ENCODE peak calls at places on chromosomes 5 and 9, in nine cellular contexts. J is coronary artery, U is heart left ventricle, R is SK-N-SH, K is mesenchymal stem cell, G is Peyer's patch, P is AG10803, A is mammary epithelial cell, V is choroid plexus epithelial cell. E is an unnamed sample.

GRCh38 chr5:1437452-1437851 is 7.8 kb downstream of the SLC6A3 start:
- DNase-seq in U (no peak), J (peak; percentile 50), K (peak; percentile 24), G (no peak), R (peak; percentile 42), A (peak; percentile 9), P (peak; percentile 23), V (peak; percentile 16), E (peak; percentile 51)

GRCh38 chr9:5518061-5518936 is 8.0 kb downstream of the PDCD1LG2 start:
- DNase-seq in J (no peak), R (no peak), V (no peak), A (no peak), K (no peak), G (no peak), U (no peak), P (peak; percentile 67), E (peak; percentile 69)

GRCh38 chr5:72096602-72097205 is 10.6 kb upstream of the MAP1B start:
- DNase-seq in K (peak; percentile 25), P (no peak), J (no peak), V (no peak), R (no peak), U (no peak), A (peak; percentile 25), G (no peak), E (no peak)

GRCh38 chr5:74206571-74207550 is 433.7 kb downstream of the ENC1 start:
- DNase-seq in J (no peak), G (no peak), P (peak; percentile 90), A (peak; percentile 83), V (peak; percentile 80), K (no peak), R (peak; percentile 35), U (peak; percentile 34), E (peak; percentile 79)

GRCh38 chr9:69546265-69546664 is 125.9 kb downstream of the APBA1 start:
- DNase-seq in V (no peak), G (no peak), P (peak; percentile 16), U (no peak), K (no peak), J (no peak), A (no peak), R (peak; percentile 53), E (peak; percentile 33)

GRCh38 chr9:6549106-6549505 is 96.4 kb downstream of the GLDC start:
- DNase-seq in J (no peak), G (no peak), K (no peak), U (no peak), V (no peak), R (peak; percentile 45), A (no peak), P (no peak), E (no peak)

GRCh38 chr5:14628346-14628745 is 36.2 kb upstream of the OTULIN start:
- DNase-seq in U (peak; percentile 34), R (no peak), A (peak; percentile 40), P (peak; percentile 43), J (no peak), K (peak; percentile 63), G (no peak), V (peak; percentile 76), E (peak; percentile 56)

GRCh38 chr9:71725590-71726338 is 42.5 kb downstream of the CEMIP2 start:
- DNase-seq in G (no peak), U (no peak), A (peak; percentile 96), V (peak; percentile 75), J (no peak), K (peak; percentile 90), R (no peak), P (peak; percentile 49), E (peak; percentile 83)

GRCh38 chr9:132002827-132003704 is 76.6 kb downstream of the MED27 start:
- DNase-seq in J (no peak), U (no peak), K (no peak), V (no peak), G (no peak), P (no peak), A (no peak), R (no peak), E (peak; percentile 27)

GRCh38 chr9:107945961-107946360 is 456.4 kb upstream of the KLF4 start:
- DNase-seq in G (no peak), R (no peak), J (no peak), P (peak; percentile 21), A (no peak), K (no peak), U (no peak), V (no peak), E (no peak)

GRCh38 chr5:173745123-173745522 is 128.7 kb upstream of the BOD1 start:
- DNase-seq in R (peak; percentile 51), K (no peak), V (no peak), A (no peak), P (no peak), J (no peak), G (peak; percentile 77), U (no peak), E (no peak)

GRCh38 chr9:23707249-23707648 is 118.8 kb downstream of the ELAVL2 start:
- DNase-seq in A (no peak), K (no peak), J (no peak), V (no peak), P (no peak), G (no peak), U (no peak), R (no peak), E (no peak)

GRCh38 chr5:81292130-81292529 is 9.3 kb upstream of the ZCCHC9 start:
- DNase-seq in J (no peak), A (no peak), P (no peak), K (no peak), V (no peak), R (no peak), U (no peak), G (no peak), E (no peak)

DNA sequence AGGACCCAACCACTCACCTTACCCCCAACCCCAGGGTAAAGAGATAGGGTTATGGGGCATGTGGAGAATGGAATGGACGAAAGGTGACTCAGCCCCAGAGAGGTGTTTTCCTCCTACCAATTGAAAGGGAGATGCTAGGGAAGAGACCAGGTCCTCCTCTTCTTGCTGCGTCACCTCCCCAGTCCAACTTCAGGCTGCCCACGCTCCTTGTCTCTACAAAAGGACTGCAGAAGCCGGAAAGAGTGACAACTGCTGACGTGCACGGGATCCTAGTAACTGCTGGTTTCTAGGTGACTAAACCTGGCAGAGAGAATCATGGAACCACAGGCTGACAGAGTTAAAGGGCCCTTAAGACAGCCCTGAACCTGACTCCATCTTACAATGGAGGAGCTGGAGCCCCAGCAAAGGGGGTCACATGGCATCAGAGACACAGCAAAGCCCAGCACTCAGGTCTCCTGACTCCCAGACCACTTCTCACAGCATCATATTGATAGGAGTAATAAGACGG is 2.2 kb downstream of the GPX3 start:
- DNase-seq in R (no peak), P (no peak), A (peak; percentile 36), K (no peak), J (peak; percentile 91), U (peak; percentile 56), V (no peak), G (no peak), E (peak; percentile 63)
- H3K4me3 ChIP-seq in R (no peak overlapping the region), P (no peak overlapping the region), A (no peak overlapping the region), K (peak overlapping the region; percentile 84), J (peak overlapping the region; percentile 85), U (peak overlapping the region; percentile 85), V (no peak overlapping the region), G (peak overlapping the region; percentile 60), E (no peak overlapping the region)

GRCh38 chr5:417765-418559 is 25.0 kb upstream of the EXOC3 start:
- DNase-seq in J (no peak), A (no peak), V (no peak), P (peak; percentile 55), R (no peak), K (no peak), U (no peak), G (no peak), E (no peak)

GRCh38 chr5:418681-419121 is 24.3 kb upstream of the EXOC3 start:
- DNase-seq in P (peak; percentile 82), K (peak; percentile 67), G (no peak), A (no peak), R (no peak), U (no peak), V (no peak), J (no peak), E (no peak)

GRCh38 chr5:415928-416635 is 26.9 kb upstream of the EXOC3 start:
- DNase-seq in V (no peak), U (no peak), J (no peak), A (no peak), K (no peak), P (no peak), R (no peak), G (no peak), E (no peak)

GRCh38 chr5:416636-416960 is 26.4 kb upstream of the EXOC3 start:
- DNase-seq in G (no peak), A (no peak), K (no peak), R (no peak), U (no peak), V (no peak), J (no peak), P (no peak), E (no peak)

GRCh38 chr5:417301-417700 is 25.7 kb upstream of the EXOC3 start:
- DNase-seq in U (no peak), J (no peak), K (no peak), G (no peak), A (no peak), P (no peak), R (no peak), V (no peak), E (no peak)
- H3K4me3 ChIP-seq in U (no peak overlapping the region), J (no peak overlapping the region), K (no peak overlapping the region), G (no peak overlapping the region), A (no peak overlapping the region), P (no peak overlapping the region), R (no peak overlapping the region), V (no peak overlapping the region), E (no peak overlapping the region)

GRCh38 chr5:31623249-31623648 is 15.7 kb upstream of the PDZD2 start:
- DNase-seq in U (no peak), G (no peak), V (no peak), J (no peak), P (no peak), R (no peak), A (no peak), K (no peak), E (no peak)
- H3K4me3 ChIP-seq in U (no peak overlapping the region), G (no peak overlapping the region), V (no peak overlapping the region), J (no peak overlapping the region), P (no peak overlapping the region), R (no peak overlapping the region), A (no peak overlapping the region), K (no peak overlapping the region), E (no peak overlapping the region)

DNA sequence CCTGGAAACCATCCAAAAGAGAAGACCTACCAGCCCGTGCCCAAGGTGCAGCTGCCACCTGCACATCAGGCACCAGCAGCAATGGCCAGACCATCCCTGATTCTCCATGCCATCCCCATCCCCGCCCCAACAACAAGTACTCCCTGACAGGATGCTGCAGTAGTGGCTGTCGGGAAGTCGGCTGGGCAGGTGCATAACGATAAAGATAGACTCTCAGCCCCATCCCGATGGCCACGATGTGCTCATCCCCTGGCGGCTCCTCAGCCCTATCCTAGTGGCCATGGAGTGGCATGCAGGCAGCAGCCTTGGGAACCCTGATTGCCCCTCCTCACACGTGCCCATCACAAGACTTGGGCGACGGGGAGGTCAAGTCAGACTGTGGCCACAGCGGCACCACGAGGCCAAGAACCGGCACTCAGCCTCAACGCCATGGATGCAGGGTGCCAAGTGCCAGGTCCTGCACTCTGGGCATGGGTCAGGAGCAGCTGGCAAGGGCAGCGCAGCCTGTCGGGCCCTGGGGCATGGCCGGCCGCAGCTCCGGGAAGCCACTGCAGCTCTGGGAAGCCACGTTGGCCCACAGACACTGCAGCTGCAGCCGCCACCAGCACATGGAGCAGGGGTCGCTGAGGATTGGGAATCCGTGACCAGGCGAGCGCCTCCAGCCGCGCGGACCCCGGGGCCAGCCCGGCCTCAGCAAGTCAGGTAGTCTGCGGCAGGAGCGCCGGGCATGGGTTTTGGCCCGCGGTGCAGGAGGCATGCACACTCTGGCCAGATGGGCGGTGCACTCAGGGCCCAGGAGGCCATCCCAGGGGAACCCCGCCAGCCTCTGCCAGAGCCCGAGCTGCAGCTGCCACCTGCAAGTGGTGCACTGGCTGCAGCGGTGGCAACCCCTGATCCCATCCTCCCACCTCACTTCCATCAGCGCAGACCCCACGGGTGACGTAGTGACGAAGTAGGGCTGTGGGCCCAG is 368.6 kb upstream of the SPATA31A5 start:
- DNase-seq in U (no peak), J (peak; percentile 55), V (no peak), A (no peak), G (no peak), R (peak; percentile 0), P (no peak), K (no peak), E (no peak)
- H3K4me3 ChIP-seq in U (no peak overlapping the region), J (no peak overlapping the region), V (no peak overlapping the region), A (no peak overlapping the region), G (no peak overlapping the region), R (no peak overlapping the region), P (no peak overlapping the region), K (no peak overlapping the region), E (no peak overlapping the region)